ENCODE peak calls at places on chromosomes 6 and 20, in nine cellular contexts. X, R, C, O, Q, P, E, T and D are unnamed samples.

GRCh38 chr6:106158816-106159215 is 72.7 kb downstream of the PRDM1 start:
- DNase-seq in T (no peak), O (no peak), Q (no peak), E (no peak), P (no peak), X (no peak), C (no peak), R (no peak), D (no peak)

GRCh38 chr20:53918949-53919361 is 151.4 kb downstream of the BCAS1 start:
- DNase-seq in R (no peak), P (no peak), C (no peak), T (peak), E (no peak), X (peak), Q (peak), O (no peak), D (no peak)

GRCh38 chr6:149480502-149481280 is 4.1 kb downstream of the ZC3H12D start:
- DNase-seq in E (no peak), Q (no peak), R (no peak), P (no peak), C (no peak), O (no peak), X (no peak), T (no peak), D (no peak)

GRCh38 chr6:28802417-28803336 is 121.1 kb downstream of the TRIM27 start:
- DNase-seq in C (no peak), R (peak), X (peak), O (no peak), P (no peak), Q (peak), T (no peak), E (no peak), D (no peak)

GRCh38 chr6:132708771-132709170 is 5.1 kb downstream of the VNN1 start:
- DNase-seq in X (no peak), P (no peak), O (no peak), C (no peak), Q (no peak), T (no peak), R (no peak), E (no peak), D (no peak)

GRCh38 chr6:30818426-30818841 is 65.9 kb upstream of the DDR1 start:
- DNase-seq in R (peak), O (no peak), X (no peak), T (no peak), Q (no peak), P (no peak), E (no peak), C (peak), D (no peak)

GRCh38 chr6:151690768-151691562 is 116.5 kb upstream of the ESR1 start:
- DNase-seq in P (peak), Q (no peak), E (no peak), O (no peak), C (no peak), X (no peak), T (no peak), R (no peak), D (no peak)

GRCh38 chr6:144331610-144332009 is 46.5 kb downstream of the UTRN start:
- DNase-seq in E (no peak), C (no peak), R (peak), P (no peak), T (no peak), X (no peak), O (no peak), Q (no peak), D (no peak)

GRCh38 chr6:4134841-4135664 is at the start of gene ECI2:
- DNase-seq in Q (peak), P (peak), X (peak), E (peak), R (peak), O (no peak), T (peak), C (peak), D (no peak)

GRCh38 chr6:89970072-89970471 is 75.8 kb downstream of the GJA10 start:
- DNase-seq in C (no peak), R (peak), T (no peak), O (no peak), P (no peak), E (no peak), X (no peak), Q (no peak), D (no peak)

GRCh38 chr20:41029150-41029872 is 689 bp downstream of the TOP1 start:
- DNase-seq in R (no peak), O (no peak), Q (no peak), X (peak), C (peak), P (peak), E (peak), T (peak), D (peak)

GRCh38 chr6:85394853-85395538 is 54.9 kb upstream of the NT5E start:
- DNase-seq in O (no peak), Q (no peak), E (no peak), R (no peak), X (no peak), P (no peak), C (no peak), T (no peak), D (no peak)

GRCh38 chr20:25308671-25309394 is 60.9 kb downstream of the PYGB start:
- DNase-seq in X (no peak), R (peak), Q (no peak), E (no peak), T (no peak), P (no peak), O (no peak), C (no peak), D (no peak)

GRCh38 chr20:39050555-39050902 is 88.4 kb downstream of the DHX35 start:
- DNase-seq in O (no peak), R (no peak), C (no peak), Q (no peak), X (no peak), E (no peak), P (no peak), T (no peak), D (no peak)

GRCh38 chr6:35082733-35083403 is 58.3 kb downstream of the TCP11 start:
- DNase-seq in C (no peak), R (no peak), O (no peak), Q (no peak), X (no peak), T (no peak), E (no peak), P (no peak), D (no peak)

GRCh38 chr20:19026901-19027644 is 185.4 kb upstream of the SLC24A3 start:
- DNase-seq in P (no peak), Q (no peak), R (no peak), E (no peak), X (peak), T (no peak), O (no peak), C (no peak), D (no peak)

GRCh38 chr6:5081955-5082354 is 3.2 kb upstream of the PPP1R3G start:
- DNase-seq in E (no peak), Q (no peak), O (no peak), R (peak), P (no peak), C (no peak), T (no peak), X (no peak), D (no peak)

GRCh38 chr6:13012977-13013680 is 296.6 kb downstream of the PHACTR1 start:
- DNase-seq in E (no peak), P (no peak), O (no peak), T (peak), C (peak), Q (no peak), X (peak), R (no peak), D (no peak)

GRCh38 chr6:3267162-3267561 is 8.4 kb downstream of the PSMG4 start:
- DNase-seq in C (no peak), P (no peak), E (no peak), R (no peak), Q (no peak), T (no peak), X (no peak), O (no peak), D (no peak)

GRCh38 chr6:34055223-34055933 is 90.5 kb downstream of the GRM4 start:
- DNase-seq in C (peak), T (peak), P (peak), E (peak), O (peak), R (peak), Q (peak), X (peak), D (peak)

GRCh38 chr6:109303647-109304283 is 78.5 kb downstream of the CD164 start:
- DNase-seq in C (no peak), E (no peak), O (no peak), T (no peak), R (no peak), P (no peak), Q (no peak), X (no peak), D (peak)

GRCh38 chr6:153778216-153778615 is 260.8 kb upstream of the OPRM1 start:
- DNase-seq in P (no peak), R (no peak), T (no peak), Q (no peak), X (no peak), C (no peak), O (no peak), E (no peak), D (no peak)

GRCh38 chr20:19777981-19778380 is 19.9 kb downstream of the RIN2 start:
- DNase-seq in P (no peak), E (no peak), X (no peak), R (no peak), C (no peak), Q (no peak), T (no peak), O (no peak), D (no peak)

GRCh38 chr20:43913291-43914025 is 1.2 kb upstream of the TOX2 start:
- DNase-seq in P (no peak), E (no peak), C (no peak), O (no peak), R (no peak), X (no peak), T (no peak), Q (no peak), D (no peak)